ENCODE peak calls at places on chromosomes 16 and 17, in nine cellular contexts. O, Y, G, A, R, I, D, Q and P are unnamed samples.
A peak's percentile ranks its signal among the peaks of the same experiment; 100 is the strongest.

GRCh38 chr17:75869282-75870141 is 8.9 kb downstream of the TRIM47 start:
- DNase-seq in Y (no peak), I (peak; percentile 53), G (no peak), D (no peak), O (no peak), A (peak; percentile 84), R (no peak), Q (no peak), P (no peak)

GRCh38 chr16:67236551-67237395 is 9.8 kb downstream of the TMEM208 start:
- DNase-seq in A (peak; percentile 84), G (peak; percentile 83), Q (peak; percentile 51), O (peak; percentile 69), D (peak; percentile 94), I (peak; percentile 99), R (peak; percentile 36), Y (no peak), P (peak; percentile 46)

GRCh38 chr17:43627657-43628650 is 33.8 kb downstream of the MEOX1 start:
- DNase-seq in I (no peak), O (no peak), A (no peak), Y (no peak), R (no peak), Q (no peak), D (no peak), G (no peak), P (no peak)

GRCh38 chr17:16997514-16998429 is 25.9 kb upstream of the TNFRSF13B start:
- DNase-seq in D (peak; percentile 54), R (no peak), I (peak; percentile 80), Y (no peak), O (no peak), G (peak; percentile 29), A (no peak), Q (peak; percentile 28), P (no peak)

GRCh38 chr16:87657621-87658192 is 55.4 kb downstream of the JPH3 start:
- DNase-seq in Y (peak; percentile 62), O (peak; percentile 79), I (no peak), D (peak; percentile 79), G (peak; percentile 69), R (no peak), A (peak; percentile 29), Q (peak; percentile 42), P (no peak)

GRCh38 chr17:77615672-77616242 is 342.7 kb upstream of the TNRC6C start:
- DNase-seq in R (no peak), G (no peak), Y (no peak), Q (no peak), I (no peak), A (no peak), D (no peak), O (no peak), P (no peak)

GRCh38 chr17:50637829-50638571 is 3.3 kb downstream of the ABCC3 start:
- DNase-seq in I (peak; percentile 9), O (no peak), A (no peak), R (no peak), D (no peak), Y (peak; percentile 79), Q (peak; percentile 62), G (no peak), P (no peak)

GRCh38 chr17:7393613-7394451 is 493 bp downstream of the PLSCR3 start:
- DNase-seq in D (peak; percentile 83), Q (peak; percentile 34), A (peak; percentile 59), O (no peak), G (peak; percentile 69), Y (no peak), R (peak; percentile 57), I (peak; percentile 74), P (peak; percentile 76)

DNA sequence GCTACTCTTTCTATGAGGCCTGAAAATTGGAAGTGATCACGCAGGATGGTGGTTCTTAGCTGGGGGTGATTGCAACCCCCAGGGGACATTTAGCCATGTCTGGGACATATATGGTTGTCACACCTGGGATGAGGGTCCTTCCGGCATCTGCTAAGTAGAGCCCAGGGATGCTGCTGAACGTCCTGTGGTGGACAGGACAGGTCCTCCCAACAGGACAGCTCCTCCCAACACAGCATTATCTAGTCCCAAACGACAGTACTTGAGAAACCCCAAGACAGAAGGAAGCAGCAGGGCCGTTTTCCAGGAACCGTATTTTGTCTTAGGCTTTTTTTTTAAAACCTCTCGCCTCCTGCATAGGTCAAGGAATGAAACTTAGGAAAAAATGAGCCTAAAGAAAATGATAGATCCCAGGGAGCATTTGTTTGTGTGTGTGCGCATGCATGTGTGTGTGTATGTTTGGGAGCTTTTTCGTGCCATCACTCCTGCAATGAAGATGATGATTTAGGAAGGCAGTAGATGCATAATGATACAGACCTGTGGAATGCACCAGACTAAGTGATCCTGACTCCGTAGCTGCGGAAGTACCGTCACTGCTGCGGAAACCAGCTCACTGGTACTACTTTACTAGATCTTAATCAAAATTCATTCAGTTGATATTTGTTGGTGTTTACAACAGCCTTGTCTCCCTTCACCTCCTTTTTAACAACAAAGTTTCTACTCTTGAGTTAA is 118.2 kb downstream of the SNX29 start:
- DNase-seq in R (no peak), I (no peak), Q (no peak), O (no peak), A (no peak), Y (no peak), G (no peak), D (no peak), P (no peak)
- H3K9me2 ChIP-seq in R (no peaks in the 10 kb centered on the region), I (no peaks in the 10 kb centered on the region), Q (no peaks in the 10 kb centered on the region), O (no peaks in the 10 kb centered on the region), A (no peaks in the 10 kb centered on the region), Y (no peaks in the 10 kb centered on the region), G (no peaks in the 10 kb centered on the region), D (no peaks in the 10 kb centered on the region), P (no peaks in the 10 kb centered on the region)

GRCh38 chr17:6358131-6358530 is 76.8 kb downstream of the AIPL1 start:
- DNase-seq in G (no peak), I (no peak), A (no peak), D (no peak), O (no peak), Y (no peak), R (no peak), Q (no peak), P (no peak)
- H3K9me2 ChIP-seq in G (no peaks in the 10 kb centered on the region), I (no peaks in the 10 kb centered on the region), A (no peaks in the 10 kb centered on the region), D (no peaks in the 10 kb centered on the region), O (no peaks in the 10 kb centered on the region), Y (no peaks in the 10 kb centered on the region), R (no peaks in the 10 kb centered on the region), Q (no peaks in the 10 kb centered on the region), P (no peaks in the 10 kb centered on the region)

GRCh38 chr17:15332338-15332737 is 9.1 kb downstream of the TEKT3 start:
- DNase-seq in D (no peak), O (no peak), G (no peak), A (no peak), Y (no peak), Q (peak; percentile 57), R (no peak), I (no peak), P (no peak)
- H3K9me2 ChIP-seq in D (no peaks in the 10 kb centered on the region), O (no peaks in the 10 kb centered on the region), G (no peaks in the 10 kb centered on the region), A (no peaks in the 10 kb centered on the region), Y (no peaks in the 10 kb centered on the region), Q (no peaks in the 10 kb centered on the region), R (no peaks in the 10 kb centered on the region), I (no peaks in the 10 kb centered on the region), P (no peaks in the 10 kb centered on the region)

DNA sequence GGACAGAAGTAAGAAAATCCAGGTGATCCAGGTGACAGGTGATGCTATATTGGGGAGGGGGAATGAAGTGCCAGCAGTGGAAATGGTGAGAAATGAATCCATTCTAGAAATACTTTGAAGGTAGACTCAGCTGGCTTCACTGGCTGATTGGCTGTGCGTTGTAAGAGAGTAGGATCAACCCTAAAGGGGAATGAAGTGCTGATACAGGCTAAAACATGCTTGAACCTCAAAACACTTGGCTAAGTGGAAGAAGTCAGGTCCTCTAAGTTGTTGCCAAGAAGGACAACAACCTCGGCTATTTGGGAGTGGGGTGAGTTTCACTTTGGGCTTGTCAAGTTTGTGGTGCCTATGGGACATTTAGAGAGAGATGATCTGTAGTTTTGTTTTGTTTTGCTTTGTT is 24.1 kb upstream of the SCNN1B start:
- DNase-seq in A (no peak), I (no peak), Q (no peak), G (no peak), O (no peak), R (no peak), D (no peak), Y (no peak), P (no peak)
- H3K9me2 ChIP-seq in A (no peaks in the 10 kb centered on the region), I (no peaks in the 10 kb centered on the region), Q (no peaks in the 10 kb centered on the region), G (no peaks in the 10 kb centered on the region), O (no peaks in the 10 kb centered on the region), R (no peaks in the 10 kb centered on the region), D (no peaks in the 10 kb centered on the region), Y (no peaks in the 10 kb centered on the region), P (no peaks in the 10 kb centered on the region)

DNA sequence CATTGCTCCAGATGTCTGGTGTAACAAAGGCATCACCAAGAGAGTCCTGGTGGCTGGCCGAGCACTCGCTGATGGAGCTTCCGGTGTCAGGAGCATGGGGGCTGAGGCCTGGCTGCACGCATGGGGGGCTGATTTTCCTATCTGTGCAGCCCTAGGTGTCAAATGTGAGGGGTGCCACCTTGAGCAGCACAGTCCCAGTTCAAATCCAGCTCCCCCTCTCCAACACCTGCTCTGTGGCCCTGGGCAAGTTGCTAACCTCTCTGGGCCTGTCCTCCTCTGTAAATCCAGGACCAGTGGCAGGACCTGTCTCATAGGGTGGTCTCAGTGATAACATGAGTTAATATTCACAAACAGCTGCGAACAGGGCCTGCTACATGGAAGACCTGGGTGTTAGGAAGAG is 12.9 kb downstream of the ENPP7 start:
- DNase-seq in D (no peak), R (no peak), O (no peak), I (no peak), Q (no peak), G (no peak), A (no peak), Y (no peak), P (no peak)
- H3K9me2 ChIP-seq in D (no peaks in the 10 kb centered on the region), R (no peaks in the 10 kb centered on the region), O (no peaks in the 10 kb centered on the region), I (no peaks in the 10 kb centered on the region), Q (no peaks in the 10 kb centered on the region), G (no peaks in the 10 kb centered on the region), A (no peaks in the 10 kb centered on the region), Y (no peaks in the 10 kb centered on the region), P (no peaks in the 10 kb centered on the region)

GRCh38 chr17:38540514-38540913 is 65.2 kb downstream of the SRCIN1 start:
- DNase-seq in R (no peak), Q (no peak), Y (no peak), I (no peak), D (no peak), O (no peak), A (no peak), G (no peak), P (no peak)

GRCh38 chr17:38539386-38539785 is 66.4 kb downstream of the SRCIN1 start:
- DNase-seq in R (no peak), I (no peak), Y (no peak), O (no peak), Q (no peak), D (no peak), A (no peak), G (no peak), P (no peak)

GRCh38 chr17:38543403-38544174 is 62.2 kb downstream of the SRCIN1 start:
- DNase-seq in D (no peak), G (no peak), Y (no peak), A (no peak), Q (no peak), I (no peak), O (no peak), R (no peak), P (no peak)

GRCh38 chr17:38542286-38542685 is 63.5 kb downstream of the SRCIN1 start:
- DNase-seq in G (no peak), O (no peak), Y (no peak), I (no peak), A (no peak), Q (no peak), D (no peak), R (no peak), P (no peak)

GRCh38 chr17:38541281-38541680 is 64.5 kb downstream of the SRCIN1 start:
- DNase-seq in Q (no peak), O (no peak), A (no peak), D (no peak), R (no peak), I (no peak), G (no peak), Y (no peak), P (no peak)
- H3K9me2 ChIP-seq in Q (no peaks in the 10 kb centered on the region), O (no peaks in the 10 kb centered on the region), A (no peaks in the 10 kb centered on the region), D (no peaks in the 10 kb centered on the region), R (no peaks in the 10 kb centered on the region), I (no peaks in the 10 kb centered on the region), G (no peaks in the 10 kb centered on the region), Y (no peaks in the 10 kb centered on the region), P (no peaks in the 10 kb centered on the region)

GRCh38 chr17:80920406-80920805 is 71.2 kb upstream of the CHMP6 start:
- DNase-seq in G (no peak), A (no peak), Y (no peak), I (no peak), Q (no peak), D (no peak), R (no peak), O (no peak), P (no peak)
- H3K9me2 ChIP-seq in G (no peaks in the 10 kb centered on the region), A (no peaks in the 10 kb centered on the region), Y (no peaks in the 10 kb centered on the region), I (no peaks in the 10 kb centered on the region), Q (no peaks in the 10 kb centered on the region), D (no peaks in the 10 kb centered on the region), R (no peaks in the 10 kb centered on the region), O (no peaks in the 10 kb centered on the region), P (no peaks in the 10 kb centered on the region)